ENCODE peak calls at places on chromosomes 3 and 15, in ten cellular contexts. D, S, U, T, F, J, M, O, C and E are unnamed samples.

GRCh38 chr15:68427366-68427765 is 4.6 kb downstream of the ITGA11 start:
- DNase-seq in T (no peak), S (no peak), O (peak), F (no peak), C (peak), J (no peak), D (no peak), U (no peak), M (no peak), E (no peak)

GRCh38 chr3:24229468-24230263 is 265.0 kb downstream of the THRB start:
- DNase-seq in D (no peak), C (no peak), O (no peak), U (no peak), J (no peak), M (no peak), T (no peak), S (no peak), F (no peak), E (no peak)

GRCh38 chr3:36701903-36702374 is 62.4 kb downstream of the DCLK3 start:
- DNase-seq in D (peak), O (peak), U (no peak), S (peak), M (peak), T (peak), C (peak), F (no peak), J (no peak), E (peak)

GRCh38 chr15:41544650-41545015 is 576 bp upstream of the RPAP1 start:
- DNase-seq in F (no peak), C (peak), M (no peak), U (no peak), J (no peak), S (no peak), T (peak), D (no peak), O (no peak), E (no peak)

GRCh38 chr3:47250309-47251060 is 32.1 kb downstream of the KIF9 start:
- DNase-seq in F (no peak), O (peak), U (no peak), M (peak), D (peak), C (peak), T (peak), S (peak), J (peak), E (peak)

GRCh38 chr3:188617270-188617669 is 463.3 kb downstream of the LPP start:
- DNase-seq in J (no peak), M (no peak), U (no peak), S (no peak), T (no peak), C (no peak), D (no peak), O (no peak), F (no peak), E (no peak)

GRCh38 chr3:60475096-60475495 is 776.2 kb downstream of the FHIT start:
- DNase-seq in J (no peak), U (no peak), O (no peak), S (no peak), M (no peak), F (no peak), C (no peak), T (no peak), D (no peak), E (no peak)

GRCh38 chr3:148218222-148218621 is 479.5 kb upstream of the AGTR1 start:
- DNase-seq in T (no peak), F (no peak), S (no peak), O (peak), D (no peak), J (no peak), U (no peak), M (no peak), C (peak), E (no peak)

GRCh38 chr3:32376098-32376497 is 15.6 kb upstream of the CMTM7 start:
- DNase-seq in F (no peak), T (no peak), J (no peak), O (peak), D (peak), S (peak), C (peak), U (no peak), M (no peak), E (no peak)

GRCh38 chr3:99647081-99647480 is 8.7 kb downstream of the COL8A1 start:
- DNase-seq in M (peak), T (no peak), O (peak), J (no peak), U (no peak), D (peak), F (no peak), C (no peak), S (no peak), E (peak)
- H3K4me3 ChIP-seq in M (no peak), T (no peak), O (no peak), J (no peak), U (no peak), D (no peak), F (no peak), C (no peak), S (no peak), E (no peak)

DNA sequence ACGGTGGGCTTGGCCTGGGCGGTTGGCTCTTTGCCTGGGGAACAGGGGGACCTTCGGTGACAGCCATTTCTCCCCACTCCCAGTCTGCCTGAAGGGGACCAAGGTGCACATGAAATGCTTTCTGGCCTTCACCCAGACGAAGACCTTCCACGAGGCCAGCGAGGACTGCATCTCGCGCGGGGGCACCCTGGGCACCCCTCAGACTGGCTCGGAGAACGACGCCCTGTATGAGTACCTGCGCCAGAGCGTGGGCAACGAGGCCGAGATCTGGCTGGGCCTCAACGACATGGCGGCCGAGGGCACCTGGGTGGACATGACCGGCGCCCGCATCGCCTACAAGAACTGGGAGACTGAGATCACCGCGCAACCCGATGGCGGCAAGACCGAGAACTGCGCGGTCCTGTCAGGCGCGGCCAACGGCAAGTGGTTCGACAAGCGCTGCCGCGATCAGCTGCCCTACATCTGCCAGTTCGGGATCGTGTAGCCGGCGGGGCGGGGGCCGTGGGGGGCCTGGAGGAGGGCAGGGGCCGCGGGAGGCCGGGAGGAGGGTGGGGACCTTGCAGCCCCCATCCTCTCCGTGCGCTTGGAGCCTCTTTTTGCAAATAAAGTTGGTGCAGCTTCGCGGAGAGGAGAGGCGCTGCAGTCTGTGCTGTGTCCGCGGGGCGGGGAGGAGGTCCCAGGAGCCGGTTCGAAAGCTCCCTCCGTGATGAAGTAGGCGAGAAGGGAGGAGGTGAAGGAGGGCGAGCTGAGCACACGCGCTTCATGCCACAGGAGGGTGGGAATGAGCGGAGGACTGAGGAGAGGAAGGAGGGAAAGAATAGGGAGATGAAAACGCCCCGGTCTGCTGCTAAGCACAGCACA is 9.6 kb downstream of the CLEC3B start:
- DNase-seq in O (peak), F (peak), T (peak), D (peak), S (no peak), C (no peak), M (peak), U (no peak), J (no peak), E (peak)
- TF ChIP-seq CTCF in O (no peak), F (no peak), T (no peak), D (peak), S (no peak), C (peak), M (peak), U (no peak), J (no peak), E (peak)

GRCh38 chr15:70142322-70143191 is 44.8 kb upstream of the TLE3 start:
- DNase-seq in J (no peak), U (peak), D (peak), F (no peak), C (no peak), S (peak), M (peak), O (no peak), T (peak), E (no peak)
- H3K4me3 ChIP-seq in J (no peak), U (no peak), D (no peak), F (no peak), C (no peak), S (no peak), M (peak), O (no peak), T (no peak), E (no peak)

GRCh38 chr15:74793135-74794028 is 11.5 kb downstream of the CSK start:
- DNase-seq in C (no peak), O (no peak), D (peak), J (no peak), T (no peak), U (no peak), S (no peak), M (peak), F (no peak), E (peak)
- TF ChIP-seq CTCF in C (no peak), O (no peak), D (peak), J (no peak), T (peak), U (peak), S (peak), M (peak), F (peak), E (peak)

DNA sequence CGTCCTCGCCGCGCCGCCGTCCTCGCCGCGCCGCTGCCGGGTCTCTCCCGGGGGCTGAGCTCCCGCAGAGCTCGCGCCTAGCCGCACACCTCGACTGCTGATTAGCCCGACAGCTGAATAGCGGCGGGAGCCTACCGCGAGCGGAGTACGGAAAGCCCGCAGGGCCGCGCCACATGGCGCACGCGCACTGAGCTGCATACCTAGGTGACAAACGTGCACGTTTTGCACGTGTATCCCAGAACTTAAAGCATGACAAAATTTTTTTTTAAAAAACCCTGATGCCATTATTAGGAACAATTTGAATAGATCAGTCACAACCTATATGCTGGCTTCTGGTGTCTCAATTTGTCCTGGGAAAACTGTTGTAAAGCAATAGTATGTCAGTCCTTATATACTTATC is at the start of gene GOLGA8A:
- DNase-seq in M (peak), C (peak), O (peak), J (peak), T (peak), D (peak), U (peak), S (peak), F (peak), E (peak)
- H3K4me3 ChIP-seq in M (peak), C (peak), O (peak), J (peak), T (peak), D (peak), U (peak), S (peak), F (peak), E (peak)

GRCh38 chr3:5165698-5166097 is 21.8 kb upstream of the EDEM1 start:
- DNase-seq in T (peak), M (no peak), F (no peak), J (peak), S (no peak), U (no peak), C (no peak), D (no peak), O (no peak), E (no peak)

GRCh38 chr3:5160926-5161858 is 26.3 kb upstream of the EDEM1 start:
- DNase-seq in M (peak), F (no peak), T (peak), C (no peak), S (peak), U (no peak), D (peak), O (peak), J (no peak), E (peak)

GRCh38 chr3:5166846-5167245 is 20.7 kb upstream of the EDEM1 start:
- DNase-seq in F (no peak), J (no peak), U (no peak), S (no peak), T (no peak), D (no peak), C (no peak), O (no peak), M (no peak), E (no peak)

GRCh38 chr3:5162102-5162501 is 25.4 kb upstream of the EDEM1 start:
- DNase-seq in O (peak), M (peak), T (peak), C (peak), D (peak), U (no peak), J (no peak), S (peak), F (no peak), E (peak)
- TF ChIP-seq CTCF in O (no peak), M (no peak), T (no peak), C (no peak), D (no peak), U (no peak), J (no peak), S (no peak), F (no peak), E (no peak)

DNA sequence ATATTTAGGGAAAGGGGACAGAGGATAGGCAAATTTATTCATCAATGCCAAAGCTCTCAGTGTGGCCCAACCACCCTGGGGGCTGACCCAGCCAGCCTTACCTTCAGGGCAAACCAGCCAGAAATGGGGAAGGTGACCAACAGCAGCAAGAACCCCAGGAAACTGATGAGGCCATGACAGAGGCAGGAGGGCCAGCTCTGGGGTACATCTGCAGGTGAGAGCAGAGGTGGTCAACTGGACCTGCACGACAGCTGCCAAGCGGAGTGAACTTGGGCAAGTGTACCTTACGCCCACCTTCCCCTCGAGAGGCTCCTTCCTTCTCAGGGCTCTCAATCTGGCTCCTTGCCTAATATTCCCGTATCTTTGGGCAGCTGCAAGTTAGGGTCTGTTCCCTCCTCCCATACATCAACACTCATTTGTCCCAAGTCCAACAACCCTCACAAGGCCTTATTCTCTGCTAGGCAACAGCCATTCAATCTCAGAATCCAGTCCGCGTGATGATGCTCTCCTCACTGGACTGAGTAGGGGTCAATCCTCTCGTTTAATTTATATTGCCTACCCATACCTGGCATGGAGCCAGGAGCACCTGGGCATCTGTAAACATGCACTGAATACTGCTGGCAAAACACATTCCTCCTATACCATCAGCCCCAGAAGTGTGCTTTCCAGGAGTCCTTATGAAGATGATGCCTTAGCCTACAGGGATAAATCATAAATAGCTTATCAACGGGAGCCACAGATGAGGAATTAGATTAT is 1.7 kb downstream of the STOML1 start:
- DNase-seq in S (no peak), M (no peak), T (no peak), F (no peak), C (no peak), D (no peak), U (no peak), O (no peak), J (no peak), E (no peak)
- H3K4me3 ChIP-seq in S (no peak), M (no peak), T (no peak), F (no peak), C (no peak), D (no peak), U (no peak), O (no peak), J (peak), E (no peak)

GRCh38 chr15:79858469-79858868 is 38.3 kb downstream of the MTHFS start:
- DNase-seq in S (peak), T (no peak), J (no peak), M (peak), U (no peak), D (no peak), C (peak), O (peak), F (no peak), E (no peak)
- TF ChIP-seq CTCF in S (peak), T (peak), J (no peak), M (peak), U (no peak), D (peak), C (peak), O (no peak), F (no peak), E (no peak)